ENCODE peak calls at places on chromosome 22, in eight cellular contexts. L, B, Z, S, A, G, F and O are unnamed samples.

GRCh38 chr22:18154821-18155390 is 4.9 kb downstream of the USP18 start:
- DNase-seq in L (no peak), B (no peak), Z (no peak), S (no peak), A (no peak), G (no peak), F (no peak), O (no peak)

GRCh38 chr22:24482586-24482985 is 12.5 kb upstream of the UPB1 start:
- DNase-seq in L (no peak), B (no peak), Z (no peak), S (no peak), A (peak), G (no peak), F (no peak), O (no peak)

GRCh38 chr22:22943521-22944267 is 56.1 kb downstream of the IGLL5 start:
- DNase-seq in L (peak), B (no peak), Z (no peak), S (no peak), A (no peak), G (no peak), F (no peak), O (no peak)

GRCh38 chr22:46025225-46025972 is 48.4 kb upstream of the WNT7B start:
- DNase-seq in L (no peak), B (no peak), Z (peak), S (peak), A (no peak), G (no peak), F (no peak), O (no peak)

GRCh38 chr22:26800858-26801257 is 143.5 kb downstream of the MIAT start:
- DNase-seq in L (no peak), B (peak), Z (no peak), S (no peak), A (peak), G (no peak), F (no peak), O (no peak)

GRCh38 chr22:22721681-22722309 is 77.4 kb downstream of the GGTLC2 start:
- DNase-seq in L (no peak), B (no peak), Z (no peak), S (no peak), A (peak), G (no peak), F (peak), O (peak)

GRCh38 chr22:50171965-50172421 is 1.5 kb downstream of the PANX2 start:
- DNase-seq in L (no peak), B (no peak), Z (no peak), S (no peak), A (no peak), G (no peak), F (no peak), O (no peak)

GRCh38 chr22:44396021-44396726 is 83.4 kb upstream of the SHISAL1 start:
- DNase-seq in L (peak), B (no peak), Z (peak), S (peak), A (no peak), G (no peak), F (no peak), O (peak)

GRCh38 chr22:49301398-49302149 is 526.1 kb downstream of the BRD1 start:
- DNase-seq in L (peak), B (no peak), Z (peak), S (no peak), A (no peak), G (no peak), F (no peak), O (no peak)

GRCh38 chr22:29767289-29768051 is at the start of gene UQCR10:
- DNase-seq in L (peak), B (peak), Z (peak), S (peak), A (peak), G (peak), F (peak), O (peak)

GRCh38 chr22:44618400-44618799 is 83.6 kb upstream of the PRR5 start:
- DNase-seq in L (no peak), B (no peak), Z (no peak), S (no peak), A (no peak), G (no peak), F (no peak), O (no peak)

GRCh38 chr22:48594757-48595510 is 1232.7 kb downstream of the BRD1 start:
- DNase-seq in L (no peak), B (no peak), Z (no peak), S (no peak), A (no peak), G (no peak), F (no peak), O (no peak)

GRCh38 chr22:20021196-20022181 is 579 bp downstream of the TANGO2 start:
- DNase-seq in L (peak), B (peak), Z (no peak), S (peak), A (peak), G (no peak), F (no peak), O (no peak)
- TF ChIP-seq CTCF in L (no peak), B (no peak), Z (peak), S (no peak), A (no peak), G (no peak), F (no peak), O (no peak)

DNA sequence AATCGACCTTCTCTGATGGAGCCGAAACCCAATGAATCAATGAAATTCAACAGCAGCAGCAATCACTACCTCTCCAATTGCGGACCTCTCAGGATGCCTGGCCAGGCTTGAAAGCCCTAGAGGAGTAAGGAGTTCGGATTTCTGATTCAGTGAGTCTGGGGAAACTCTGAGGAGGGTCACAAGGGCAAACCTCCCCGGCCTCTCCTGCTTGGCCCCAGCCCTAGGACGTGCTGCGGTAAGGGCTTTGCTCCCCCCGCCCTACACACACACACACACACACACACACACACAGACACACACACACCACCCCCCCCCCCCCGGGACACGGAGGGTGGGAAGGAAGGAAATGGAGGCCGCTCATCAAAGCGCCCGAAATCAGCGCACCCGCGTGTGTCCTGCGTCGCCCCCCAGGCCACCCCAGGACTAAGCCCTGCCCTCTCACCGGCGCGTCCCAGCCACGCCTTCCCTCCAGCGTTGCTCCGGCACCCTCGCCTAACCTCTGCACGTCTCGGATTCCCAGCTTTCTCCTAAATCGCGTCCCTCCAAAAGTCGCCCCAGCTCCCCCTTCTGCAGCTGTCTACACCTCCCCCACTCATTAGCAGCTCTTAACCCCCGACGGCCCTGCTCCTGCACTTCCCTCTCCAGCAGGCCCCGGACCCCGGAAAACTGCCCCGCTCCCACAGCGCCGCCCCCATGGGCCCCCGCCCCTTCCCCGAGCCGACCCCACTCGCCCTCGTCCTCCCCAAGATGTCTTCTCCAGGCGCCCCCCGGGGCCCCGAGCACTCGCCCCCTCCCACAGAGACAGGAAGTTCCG is 680 bp downstream of the PACSIN2 start:
- DNase-seq in L (peak), B (peak), Z (no peak), S (peak), A (peak), G (peak), F (no peak), O (no peak)
- TF ChIP-seq CTCF in L (no peak), B (no peak), Z (no peak), S (no peak), A (no peak), G (no peak), F (no peak), O (no peak)

GRCh38 chr22:27937453-27937852 is 18.4 kb upstream of the PITPNB start:
- DNase-seq in L (no peak), B (no peak), Z (no peak), S (no peak), A (no peak), G (no peak), F (no peak), O (no peak)
- TF ChIP-seq CTCF in L (no peak), B (no peak), Z (peak), S (no peak), A (no peak), G (no peak), F (no peak), O (no peak)

GRCh38 chr22:40313007-40313406 is 33.3 kb upstream of the ADSL start:
- DNase-seq in L (no peak), B (no peak), Z (no peak), S (no peak), A (no peak), G (no peak), F (no peak), O (no peak)
- TF ChIP-seq CTCF in L (no peak), B (no peak), Z (no peak), S (no peak), A (no peak), G (no peak), F (no peak), O (no peak)

GRCh38 chr22:35838849-35839646 is 121.4 kb downstream of the APOL5 start:
- DNase-seq in L (no peak), B (peak), Z (no peak), S (no peak), A (peak), G (no peak), F (no peak), O (no peak)
- TF ChIP-seq CTCF in L (no peak), B (no peak), Z (peak), S (peak), A (peak), G (no peak), F (no peak), O (no peak)

DNA sequence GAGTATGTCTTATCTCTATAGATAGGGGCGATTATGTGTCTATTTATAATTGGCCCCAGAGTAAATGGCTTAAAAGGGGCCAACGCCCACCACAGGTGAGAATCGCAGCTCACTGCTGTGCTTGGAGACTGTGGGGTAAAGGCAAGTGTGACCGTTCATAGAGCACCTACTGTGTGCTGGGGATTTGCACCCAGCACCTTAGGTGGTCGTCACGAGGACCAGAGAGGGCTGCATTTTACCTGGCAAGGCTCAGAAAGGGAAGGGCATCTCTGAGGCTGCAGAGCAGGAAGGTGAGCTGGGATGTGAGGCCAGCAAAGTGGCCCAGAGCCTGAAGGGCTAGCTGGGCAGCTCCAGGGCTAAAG is 13.8 kb upstream of the TCF20 start:
- DNase-seq in L (no peak), B (no peak), Z (no peak), S (no peak), A (no peak), G (no peak), F (no peak), O (no peak)
- TF ChIP-seq CTCF in L (no peak), B (no peak), Z (no peak), S (no peak), A (no peak), G (no peak), F (no peak), O (no peak)

DNA sequence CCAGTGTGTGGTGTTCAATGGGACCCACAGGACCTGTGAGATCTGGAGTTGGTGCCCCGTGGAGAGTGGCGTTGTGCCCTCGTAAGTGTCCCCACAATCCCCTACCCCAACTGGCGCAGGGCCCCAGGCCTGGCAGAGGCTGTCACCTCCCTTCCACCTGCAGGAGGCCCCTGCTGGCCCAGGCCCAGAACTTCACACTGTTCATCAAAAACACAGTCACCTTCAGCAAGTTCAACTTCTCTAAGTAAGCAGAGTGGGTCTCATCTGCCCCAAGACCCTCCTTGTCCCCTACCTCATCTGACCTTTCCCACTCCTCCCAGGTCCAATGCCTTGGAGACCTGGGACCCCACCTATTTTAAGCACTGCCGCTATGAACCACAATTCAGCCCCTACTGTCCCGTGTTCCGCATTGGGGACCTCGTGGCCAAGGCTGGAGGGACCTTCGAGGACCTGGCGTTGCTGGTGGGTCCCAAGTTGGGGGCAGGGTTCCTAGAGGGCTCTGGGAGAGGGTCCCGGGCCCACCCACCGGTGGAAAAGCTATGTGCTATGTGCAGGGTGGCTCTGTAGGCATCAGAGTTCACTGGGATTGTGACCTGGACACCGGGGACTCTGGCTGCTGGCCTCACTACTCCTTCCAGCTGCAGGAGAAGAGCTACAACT is 8.1 kb downstream of the P2RX6 start:
- DNase-seq in L (no peak), B (no peak), Z (no peak), S (no peak), A (no peak), G (no peak), F (no peak), O (no peak)
- TF ChIP-seq CTCF in L (no peak), B (no peak), Z (peak), S (no peak), A (peak), G (no peak), F (peak), O (no peak)